ENCODE peak calls at places on chromosomes 3 and 15, in seven cellular contexts. J, E, Q, K, T, L and O are unnamed samples. For H3K9me3, the result is how much of the 10 kb centered on the place peaks cover.

GRCh38 chr3:16534914-16535301 is 21.4 kb upstream of the RFTN1 start:
- DNase-seq in J (no peak), E (no peak), Q (peak), K (no peak), T (no peak), L (no peak), O (no peak)

GRCh38 chr15:79834496-79834895 is 62.3 kb downstream of the MTHFS start:
- DNase-seq in J (no peak), E (no peak), Q (no peak), K (no peak), T (peak), L (no peak), O (no peak)

GRCh38 chr3:133283958-133284807 is 115.7 kb upstream of the BFSP2 start:
- DNase-seq in J (no peak), E (no peak), Q (no peak), K (peak), T (no peak), L (no peak), O (no peak)

GRCh38 chr15:89034305-89034704 is 54.0 kb upstream of the ABHD2 start:
- DNase-seq in J (no peak), E (peak), Q (peak), K (peak), T (no peak), L (no peak), O (peak)

GRCh38 chr3:61743686-61744242 is 182.4 kb downstream of the PTPRG start:
- DNase-seq in J (no peak), E (no peak), Q (no peak), K (no peak), T (no peak), L (no peak), O (no peak)

GRCh38 chr3:63724987-63725386 is 72.5 kb downstream of the SNTN start:
- DNase-seq in J (no peak), E (peak), Q (no peak), K (peak), T (no peak), L (no peak), O (peak)

GRCh38 chr3:11624161-11624560 is 19.6 kb downstream of the VGLL4 start:
- DNase-seq in J (no peak), E (no peak), Q (no peak), K (peak), T (no peak), L (no peak), O (peak)

GRCh38 chr15:78325092-78325843 is 14.9 kb upstream of the CRABP1 start:
- DNase-seq in J (no peak), E (peak), Q (no peak), K (peak), T (no peak), L (no peak), O (peak)

GRCh38 chr15:73908030-73908821 is 18.0 kb upstream of the LOXL1 start:
- DNase-seq in J (peak), E (peak), Q (peak), K (peak), T (peak), L (peak), O (peak)

GRCh38 chr3:45779746-45780735 is 16.3 kb downstream of the SLC6A20 start:
- DNase-seq in J (no peak), E (no peak), Q (no peak), K (no peak), T (no peak), L (no peak), O (no peak)

GRCh38 chr15:57684491-57685184 is 21.9 kb upstream of the POLR2M start:
- DNase-seq in J (no peak), E (no peak), Q (no peak), K (no peak), T (no peak), L (peak), O (no peak)

GRCh38 chr3:41182504-41183059 is 16.7 kb upstream of the CTNNB1 start:
- DNase-seq in J (no peak), E (no peak), Q (no peak), K (no peak), T (no peak), L (no peak), O (no peak)

GRCh38 chr3:56303508-56303907 is 164.8 kb downstream of the ERC2 start:
- DNase-seq in J (no peak), E (peak), Q (peak), K (peak), T (no peak), L (no peak), O (no peak)

GRCh38 chr3:172869356-172869755 is 118.8 kb downstream of the ECT2 start:
- DNase-seq in J (no peak), E (peak), Q (no peak), K (no peak), T (no peak), L (no peak), O (peak)

GRCh38 chr15:51227967-51228783 is 110.2 kb downstream of the CYP19A1 start:
- DNase-seq in J (peak), E (peak), Q (peak), K (peak), T (no peak), L (no peak), O (peak)

GRCh38 chr3:139978966-139979365 is 44.0 kb downstream of the CLSTN2 start:
- DNase-seq in J (no peak), E (no peak), Q (no peak), K (no peak), T (no peak), L (no peak), O (no peak)

GRCh38 chr15:86398986-86399677 is 319.5 kb downstream of the AGBL1 start:
- DNase-seq in J (no peak), E (no peak), Q (no peak), K (no peak), T (no peak), L (no peak), O (no peak)

GRCh38 chr15:86403914-86404583 is 324.4 kb downstream of the AGBL1 start:
- DNase-seq in J (no peak), E (no peak), Q (no peak), K (no peak), T (no peak), L (no peak), O (no peak)

DNA sequence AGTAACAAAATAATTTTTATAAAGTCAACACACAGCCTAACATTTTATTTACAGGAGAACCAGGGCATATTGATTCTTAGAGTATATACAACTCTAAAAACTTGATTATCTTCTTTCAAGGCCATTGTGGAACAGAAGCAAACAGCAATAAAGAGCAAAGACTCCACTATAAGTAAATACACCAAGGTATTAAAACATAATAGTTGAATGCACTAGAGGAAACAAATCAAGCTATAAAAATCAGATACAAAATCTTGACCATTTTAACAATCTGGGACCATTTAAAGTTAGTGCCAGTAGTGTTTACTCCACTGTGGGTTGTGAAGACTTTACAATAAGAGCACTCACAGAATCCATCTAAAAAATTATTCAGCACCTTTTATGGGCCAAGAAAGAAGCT is 323.6 kb downstream of the AGBL1 start:
- DNase-seq in J (no peak), E (no peak), Q (no peak), K (no peak), T (no peak), L (no peak), O (no peak)
- H3K9me3 ChIP-seq in J (under half), E (under half), Q (under half), K (under half), T (under half), L (under half), O (under half)

DNA sequence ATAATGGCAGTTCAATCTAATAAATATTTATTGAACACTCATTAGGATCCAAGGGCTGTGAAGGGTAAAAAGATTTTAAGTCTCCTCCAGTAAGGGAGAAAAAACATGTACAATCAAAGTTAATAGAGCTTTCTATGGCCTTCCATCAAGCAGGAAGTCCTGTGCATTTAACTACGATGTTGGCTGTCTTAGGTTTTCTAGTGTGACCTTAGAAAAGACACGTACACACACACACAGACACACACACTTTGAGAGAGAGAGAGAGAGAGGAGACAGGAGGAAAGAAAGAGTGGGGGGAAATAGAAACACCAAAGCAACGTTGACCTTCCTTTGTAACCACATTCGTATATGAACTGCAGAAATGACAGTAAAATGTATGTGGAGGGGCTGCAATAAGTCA is 126.1 kb upstream of the TMC3 start:
- DNase-seq in J (no peak), E (no peak), Q (no peak), K (no peak), T (no peak), L (no peak), O (no peak)
- H3K27ac ChIP-seq in J (no peak), E (no peak), Q (no peak), K (no peak), T (no peak), L (no peak), O (no peak)

DNA sequence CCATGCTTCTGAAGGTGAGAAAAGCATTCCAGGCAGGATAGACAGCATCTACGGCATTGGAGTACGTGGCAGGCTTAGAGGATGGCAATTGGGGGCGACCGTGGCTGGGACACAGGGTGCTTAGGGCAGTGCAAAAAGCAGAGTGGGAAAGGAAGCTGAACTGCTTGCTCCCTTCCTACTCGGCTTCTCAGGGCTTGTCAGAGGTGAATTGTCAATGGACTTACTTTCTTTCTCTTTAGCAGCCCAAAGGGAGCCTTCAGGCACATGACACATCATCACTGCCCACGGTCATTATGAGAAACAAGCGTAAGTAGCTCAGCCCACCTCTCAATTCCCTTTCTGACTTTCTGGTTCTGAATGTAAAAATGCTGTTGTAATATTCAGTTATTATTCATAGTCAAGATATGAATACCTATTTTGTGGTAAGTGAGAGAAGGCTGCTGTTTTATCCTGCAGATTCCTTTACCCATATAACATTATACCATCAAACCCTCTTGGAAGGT is 84.3 kb downstream of the KLHL25 start:
- DNase-seq in J (no peak), E (no peak), Q (no peak), K (no peak), T (no peak), L (no peak), O (no peak)
- H3K4me3 ChIP-seq in J (no peak), E (no peak), Q (no peak), K (no peak), T (no peak), L (no peak), O (no peak)

GRCh38 chr3:147397155-147397888 is 9.0 kb downstream of the ZIC4 start:
- DNase-seq in J (no peak), E (no peak), Q (no peak), K (no peak), T (no peak), L (no peak), O (no peak)

GRCh38 chr3:147400111-147400510 is 6.2 kb downstream of the ZIC4 start:
- DNase-seq in J (no peak), E (no peak), Q (no peak), K (no peak), T (no peak), L (no peak), O (no peak)

GRCh38 chr3:147396709-147397046 is 9.7 kb downstream of the ZIC4 start:
- DNase-seq in J (no peak), E (no peak), Q (no peak), K (no peak), T (no peak), L (no peak), O (no peak)

GRCh38 chr3:147398841-147399534 is 7.4 kb downstream of the ZIC4 start:
- DNase-seq in J (no peak), E (no peak), Q (no peak), K (no peak), T (no peak), L (no peak), O (peak)

DNA sequence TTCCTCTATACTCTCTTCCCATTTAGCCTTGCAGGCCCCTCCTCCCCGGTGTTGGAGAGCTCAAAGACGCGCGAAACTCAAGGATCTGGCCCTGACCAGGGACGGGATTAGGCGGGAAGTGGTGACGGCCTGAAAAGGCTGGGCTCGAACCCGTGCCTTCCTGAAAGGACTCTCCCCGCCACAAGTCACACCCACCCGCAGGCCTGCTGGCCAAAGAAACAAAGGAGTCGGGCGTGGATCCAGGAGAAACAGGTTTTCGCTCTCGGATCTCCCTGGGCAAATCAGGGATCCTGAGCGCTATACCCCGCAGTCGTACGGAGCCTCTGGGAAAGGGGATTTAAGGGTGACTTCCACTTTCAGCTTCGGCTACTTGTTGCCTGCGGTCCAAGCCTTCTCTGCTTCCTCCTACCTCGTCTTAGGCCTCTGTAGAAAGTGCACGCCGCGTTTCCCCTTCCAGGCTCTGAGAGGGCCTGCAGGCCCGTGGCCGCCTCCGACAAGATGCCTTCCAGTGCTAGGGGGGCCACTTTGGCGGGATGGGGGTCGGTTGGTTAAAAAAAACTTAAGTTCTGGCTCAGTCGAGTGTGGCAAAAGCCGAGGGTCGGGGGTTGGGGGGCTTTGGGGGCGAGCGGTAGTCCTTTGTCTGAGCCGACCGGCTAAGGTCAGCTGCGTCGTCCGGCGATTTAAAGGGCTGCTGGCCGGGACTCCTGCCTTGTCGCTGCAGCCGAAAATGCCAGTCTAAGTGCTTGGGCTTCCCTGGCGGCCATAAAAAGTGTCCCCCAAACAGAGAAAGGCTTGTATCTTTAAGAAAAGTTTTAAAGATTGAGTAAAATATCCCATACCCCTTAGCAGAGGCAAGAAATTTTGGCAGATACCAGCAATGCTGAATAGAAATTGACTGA is 8.2 kb downstream of the ZIC4 start:
- DNase-seq in J (no peak), E (no peak), Q (no peak), K (no peak), T (no peak), L (no peak), O (no peak)
- H3K9me3 ChIP-seq in J (under half), E (under half), Q (under half), K (under half), T (under half), L (under half), O (under half)

GRCh38 chr15:101520395-101520794 is 30.9 kb upstream of the PCSK6 start:
- DNase-seq in J (no peak), E (no peak), Q (no peak), K (no peak), T (no peak), L (no peak), O (no peak)
- H3K27ac ChIP-seq in J (no peak), E (no peak), Q (no peak), K (no peak), T (no peak), L (no peak), O (no peak)

GRCh38 chr3:30289751-30290150 is 316.6 kb upstream of the TGFBR2 start:
- DNase-seq in J (no peak), E (no peak), Q (no peak), K (no peak), T (no peak), L (no peak), O (no peak)
- H3K4me3 ChIP-seq in J (no peak), E (no peak), Q (no peak), K (no peak), T (no peak), L (no peak), O (no peak)

DNA sequence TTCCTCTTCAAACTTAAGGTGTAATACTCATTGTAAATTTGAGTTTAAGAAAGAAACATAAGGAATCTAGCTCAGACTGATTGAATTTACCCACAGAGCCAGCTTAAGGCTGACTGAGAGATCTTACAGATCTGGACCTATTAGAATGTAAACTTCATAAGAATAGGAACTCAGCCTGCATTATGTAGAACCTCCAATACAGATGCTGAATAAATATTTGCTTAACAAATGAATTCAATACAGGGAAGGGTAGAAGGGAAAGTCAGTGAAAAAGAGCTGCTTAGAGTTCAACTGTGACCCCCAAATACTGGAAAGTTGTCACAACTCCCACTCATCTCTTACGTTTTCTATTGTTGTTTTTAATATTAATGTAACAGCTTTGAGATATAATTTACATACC is 11.5 kb downstream of the KPNA4 start:
- DNase-seq in J (no peak), E (no peak), Q (no peak), K (no peak), T (no peak), L (no peak), O (no peak)
- H3K9me3 ChIP-seq in J (under half), E (under half), Q (under half), K (under half), T (under half), L (under half), O (under half)